ENCODE peak calls at places on chromosomes 16 and 17, in seven cellular contexts. One of them, this sample, is unnamed.

GRCh38 chr17:55969577-55969976 is 183.7 kb upstream of the ANKFN1 start:
- DNase-seq in fibroblast of lung: no peak
- DNase-seq in HFFc6: no peak
- DNase-seq in HT-29: no peak
- DNase-seq in epithelial cell of esophagus: peak; percentile 46
- DNase-seq in AG04449: no peak
- DNase-seq in activated T-helper 1 cell treated with anti-CD3 and anti-CD28 coated beads, Interleukin-2, amount 50 U/mL, for 16 hours: no peak
- DNase-seq in this sample: no peak

GRCh38 chr17:54439816-54440215 is 460.8 kb upstream of the TOM1L1 start:
- DNase-seq in fibroblast of lung: no peak
- DNase-seq in HFFc6: no peak
- DNase-seq in HT-29: no peak
- DNase-seq in epithelial cell of esophagus: no peak
- DNase-seq in AG04449: no peak
- DNase-seq in activated T-helper 1 cell treated with anti-CD3 and anti-CD28 coated beads, Interleukin-2, amount 50 U/mL, for 16 hours: no peak
- DNase-seq in this sample: no peak

GRCh38 chr16:82695806-82696205 is 69.0 kb downstream of the CDH13 start:
- DNase-seq in fibroblast of lung: no peak
- DNase-seq in HFFc6: no peak
- DNase-seq in HT-29: no peak
- DNase-seq in epithelial cell of esophagus: no peak
- DNase-seq in AG04449: no peak
- DNase-seq in activated T-helper 1 cell treated with anti-CD3 and anti-CD28 coated beads, Interleukin-2, amount 50 U/mL, for 16 hours: no peak
- DNase-seq in this sample: no peak

GRCh38 chr16:694187-694862 is 4.1 kb upstream of the WDR24 start:
- DNase-seq in fibroblast of lung: no peak
- DNase-seq in HFFc6: no peak
- DNase-seq in HT-29: no peak
- DNase-seq in epithelial cell of esophagus: no peak
- DNase-seq in AG04449: no peak
- DNase-seq in activated T-helper 1 cell treated with anti-CD3 and anti-CD28 coated beads, Interleukin-2, amount 50 U/mL, for 16 hours: no peak
- DNase-seq in this sample: no peak

GRCh38 chr16:83923581-83924365 is 24.9 kb downstream of the MLYCD start:
- DNase-seq in fibroblast of lung: no peak
- DNase-seq in HFFc6: no peak
- DNase-seq in HT-29: no peak
- DNase-seq in epithelial cell of esophagus: no peak
- DNase-seq in AG04449: no peak
- DNase-seq in activated T-helper 1 cell treated with anti-CD3 and anti-CD28 coated beads, Interleukin-2, amount 50 U/mL, for 16 hours: no peak
- DNase-seq in this sample: no peak

GRCh38 chr17:78748730-78749317 is 33.2 kb downstream of the CYTH1 start:
- DNase-seq in fibroblast of lung: peak; percentile 77
- DNase-seq in HFFc6: no peak
- DNase-seq in HT-29: no peak
- DNase-seq in epithelial cell of esophagus: peak; percentile 87
- DNase-seq in AG04449: no peak
- DNase-seq in activated T-helper 1 cell treated with anti-CD3 and anti-CD28 coated beads, Interleukin-2, amount 50 U/mL, for 16 hours: peak; percentile 64
- DNase-seq in this sample: peak; percentile 64

GRCh38 chr16:143047-143446 is 4.6 kb upstream of the NPRL3 start:
- DNase-seq in fibroblast of lung: no peak
- DNase-seq in HFFc6: no peak
- DNase-seq in HT-29: no peak
- DNase-seq in epithelial cell of esophagus: no peak
- DNase-seq in AG04449: no peak
- DNase-seq in activated T-helper 1 cell treated with anti-CD3 and anti-CD28 coated beads, Interleukin-2, amount 50 U/mL, for 16 hours: no peak
- DNase-seq in this sample: no peak

GRCh38 chr17:65268832-65269231 is 131.7 kb downstream of the RGS9 start:
- DNase-seq in fibroblast of lung: peak; percentile 5
- DNase-seq in HFFc6: peak; percentile 29
- DNase-seq in HT-29: no peak
- DNase-seq in epithelial cell of esophagus: peak; percentile 30
- DNase-seq in AG04449: peak; percentile 46
- DNase-seq in activated T-helper 1 cell treated with anti-CD3 and anti-CD28 coated beads, Interleukin-2, amount 50 U/mL, for 16 hours: no peak
- DNase-seq in this sample: peak; percentile 57

GRCh38 chr16:10536814-10537389 is 43.5 kb downstream of the EMP2 start:
- DNase-seq in fibroblast of lung: no peak
- DNase-seq in HFFc6: no peak
- DNase-seq in HT-29: no peak
- DNase-seq in epithelial cell of esophagus: peak; percentile 35
- DNase-seq in AG04449: no peak
- DNase-seq in activated T-helper 1 cell treated with anti-CD3 and anti-CD28 coated beads, Interleukin-2, amount 50 U/mL, for 16 hours: no peak
- DNase-seq in this sample: no peak

GRCh38 chr16:55621771-55622170 is 34.0 kb upstream of the SLC6A2 start:
- DNase-seq in fibroblast of lung: no peak
- DNase-seq in HFFc6: no peak
- DNase-seq in HT-29: no peak
- DNase-seq in epithelial cell of esophagus: no peak
- DNase-seq in AG04449: no peak
- DNase-seq in activated T-helper 1 cell treated with anti-CD3 and anti-CD28 coated beads, Interleukin-2, amount 50 U/mL, for 16 hours: no peak
- DNase-seq in this sample: no peak

GRCh38 chr17:62679866-62680377 is 52.5 kb downstream of the MRC2 start:
- DNase-seq in fibroblast of lung: no peak
- DNase-seq in HFFc6: no peak
- DNase-seq in HT-29: no peak
- DNase-seq in epithelial cell of esophagus: no peak
- DNase-seq in AG04449: no peak
- DNase-seq in activated T-helper 1 cell treated with anti-CD3 and anti-CD28 coated beads, Interleukin-2, amount 50 U/mL, for 16 hours: no peak
- DNase-seq in this sample: no peak

GRCh38 chr17:36463916-36464764 is 22.3 kb upstream of the ZNHIT3 start:
- DNase-seq in fibroblast of lung: peak; percentile 63
- DNase-seq in HFFc6: peak; percentile 60
- DNase-seq in HT-29: peak; percentile 59
- DNase-seq in epithelial cell of esophagus: peak; percentile 92
- DNase-seq in AG04449: no peak
- DNase-seq in activated T-helper 1 cell treated with anti-CD3 and anti-CD28 coated beads, Interleukin-2, amount 50 U/mL, for 16 hours: no peak
- DNase-seq in this sample: peak; percentile 43

GRCh38 chr16:1993731-1994131 is 4.0 kb downstream of the SYNGR3 start:
- DNase-seq in fibroblast of lung: no peak
- DNase-seq in HFFc6: peak; percentile 6
- DNase-seq in HT-29: peak; percentile 33
- DNase-seq in epithelial cell of esophagus: peak; percentile 92
- DNase-seq in AG04449: no peak
- DNase-seq in activated T-helper 1 cell treated with anti-CD3 and anti-CD28 coated beads, Interleukin-2, amount 50 U/mL, for 16 hours: no peak
- DNase-seq in this sample: no peak

GRCh38 chr16:88773812-88774291 is 11.2 kb downstream of the PIEZO1 start:
- DNase-seq in fibroblast of lung: peak; percentile 98
- DNase-seq in HFFc6: peak; percentile 82
- DNase-seq in HT-29: peak; percentile 72
- DNase-seq in epithelial cell of esophagus: no peak
- DNase-seq in AG04449: no peak
- DNase-seq in activated T-helper 1 cell treated with anti-CD3 and anti-CD28 coated beads, Interleukin-2, amount 50 U/mL, for 16 hours: no peak
- DNase-seq in this sample: peak; percentile 81

GRCh38 chr17:15967706-15968399 is 22.9 kb downstream of the ADORA2B start:
- DNase-seq in fibroblast of lung: no peak
- DNase-seq in HFFc6: no peak
- DNase-seq in HT-29: no peak
- DNase-seq in epithelial cell of esophagus: peak; percentile 56
- DNase-seq in AG04449: no peak
- DNase-seq in activated T-helper 1 cell treated with anti-CD3 and anti-CD28 coated beads, Interleukin-2, amount 50 U/mL, for 16 hours: no peak
- DNase-seq in this sample: no peak

GRCh38 chr17:69757794-69758430 is 317.1 kb upstream of the KCNJ16 start:
- DNase-seq in fibroblast of lung: peak; percentile 97
- DNase-seq in HFFc6: peak; percentile 90
- DNase-seq in HT-29: no peak
- DNase-seq in epithelial cell of esophagus: peak; percentile 92
- DNase-seq in AG04449: peak; percentile 36
- DNase-seq in activated T-helper 1 cell treated with anti-CD3 and anti-CD28 coated beads, Interleukin-2, amount 50 U/mL, for 16 hours: no peak
- DNase-seq in this sample: peak; percentile 97

GRCh38 chr17:30093463-30094147 is 23.0 kb upstream of the NSRP1 start:
- DNase-seq in fibroblast of lung: peak; percentile 61
- DNase-seq in HFFc6: peak; percentile 61
- DNase-seq in HT-29: peak; percentile 86
- DNase-seq in epithelial cell of esophagus: peak; percentile 54
- DNase-seq in AG04449: no peak
- DNase-seq in activated T-helper 1 cell treated with anti-CD3 and anti-CD28 coated beads, Interleukin-2, amount 50 U/mL, for 16 hours: peak; percentile 11
- DNase-seq in this sample: peak; percentile 39

GRCh38 chr17:15348030-15348429 is 6.6 kb upstream of the TEKT3 start:
- DNase-seq in fibroblast of lung: peak; percentile 55
- DNase-seq in HFFc6: peak; percentile 52
- DNase-seq in HT-29: no peak
- DNase-seq in epithelial cell of esophagus: peak; percentile 31
- DNase-seq in AG04449: no peak
- DNase-seq in activated T-helper 1 cell treated with anti-CD3 and anti-CD28 coated beads, Interleukin-2, amount 50 U/mL, for 16 hours: no peak
- DNase-seq in this sample: no peak

GRCh38 chr17:10018461-10018891 is 113.4 kb upstream of the RCVRN start:
- DNase-seq in fibroblast of lung: no peak
- DNase-seq in HFFc6: no peak
- DNase-seq in HT-29: no peak
- DNase-seq in epithelial cell of esophagus: no peak
- DNase-seq in AG04449: no peak
- DNase-seq in activated T-helper 1 cell treated with anti-CD3 and anti-CD28 coated beads, Interleukin-2, amount 50 U/mL, for 16 hours: no peak
- DNase-seq in this sample: no peak

GRCh38 chr17:28811594-28812135 is 30.9 kb downstream of the FAM222B start:
- DNase-seq in fibroblast of lung: peak; percentile 30
- DNase-seq in HFFc6: peak; percentile 9
- DNase-seq in HT-29: peak; percentile 82
- DNase-seq in epithelial cell of esophagus: peak; percentile 57
- DNase-seq in AG04449: no peak
- DNase-seq in activated T-helper 1 cell treated with anti-CD3 and anti-CD28 coated beads, Interleukin-2, amount 50 U/mL, for 16 hours: no peak
- DNase-seq in this sample: no peak

GRCh38 chr17:31907342-31907975 is 6.0 kb upstream of the UTP6 start:
- DNase-seq in fibroblast of lung: peak; percentile 81
- DNase-seq in HFFc6: peak; percentile 32
- DNase-seq in HT-29: no peak
- DNase-seq in epithelial cell of esophagus: peak; percentile 27
- DNase-seq in AG04449: no peak
- DNase-seq in activated T-helper 1 cell treated with anti-CD3 and anti-CD28 coated beads, Interleukin-2, amount 50 U/mL, for 16 hours: no peak
- DNase-seq in this sample: peak; percentile 61

GRCh38 chr16:71230122-71230845 is at the start of gene HYDIN:
- DNase-seq in fibroblast of lung: peak; percentile 37
- DNase-seq in HFFc6: no peak
- DNase-seq in HT-29: peak; percentile 76
- DNase-seq in epithelial cell of esophagus: peak; percentile 76
- DNase-seq in AG04449: no peak
- DNase-seq in activated T-helper 1 cell treated with anti-CD3 and anti-CD28 coated beads, Interleukin-2, amount 50 U/mL, for 16 hours: no peak
- DNase-seq in this sample: peak; percentile 9

GRCh38 chr17:40498281-40499084 is 2.9 kb downstream of the TNS4 start:
- DNase-seq in fibroblast of lung: no peak
- DNase-seq in HFFc6: no peak
- DNase-seq in HT-29: no peak
- DNase-seq in epithelial cell of esophagus: no peak
- DNase-seq in AG04449: no peak
- DNase-seq in activated T-helper 1 cell treated with anti-CD3 and anti-CD28 coated beads, Interleukin-2, amount 50 U/mL, for 16 hours: no peak
- DNase-seq in this sample: no peak

GRCh38 chr16:77404823-77405222 is 30.0 kb downstream of the ADAMTS18 start:
- DNase-seq in fibroblast of lung: no peak
- DNase-seq in HFFc6: no peak
- DNase-seq in HT-29: no peak
- DNase-seq in epithelial cell of esophagus: no peak
- DNase-seq in AG04449: no peak
- DNase-seq in activated T-helper 1 cell treated with anti-CD3 and anti-CD28 coated beads, Interleukin-2, amount 50 U/mL, for 16 hours: no peak
- DNase-seq in this sample: no peak

GRCh38 chr17:12041316-12041715 is 20.6 kb downstream of the MAP2K4 start:
- DNase-seq in fibroblast of lung: peak; percentile 73
- DNase-seq in HFFc6: peak; percentile 76
- DNase-seq in HT-29: no peak
- DNase-seq in epithelial cell of esophagus: peak; percentile 79
- DNase-seq in AG04449: peak; percentile 21
- DNase-seq in activated T-helper 1 cell treated with anti-CD3 and anti-CD28 coated beads, Interleukin-2, amount 50 U/mL, for 16 hours: no peak
- DNase-seq in this sample: peak; percentile 73

GRCh38 chr17:75894049-75894742 is 2.6 kb downstream of the TRIM65 start:
- DNase-seq in fibroblast of lung: no peak
- DNase-seq in HFFc6: no peak
- DNase-seq in HT-29: no peak
- DNase-seq in epithelial cell of esophagus: no peak
- DNase-seq in AG04449: no peak
- DNase-seq in activated T-helper 1 cell treated with anti-CD3 and anti-CD28 coated beads, Interleukin-2, amount 50 U/mL, for 16 hours: no peak
- DNase-seq in this sample: no peak

GRCh38 chr17:81033535-81034167 is 1.3 kb upstream of the BAIAP2 start:
- DNase-seq in fibroblast of lung: no peak
- DNase-seq in HFFc6: no peak
- DNase-seq in HT-29: peak; percentile 31
- DNase-seq in epithelial cell of esophagus: no peak
- DNase-seq in AG04449: no peak
- DNase-seq in activated T-helper 1 cell treated with anti-CD3 and anti-CD28 coated beads, Interleukin-2, amount 50 U/mL, for 16 hours: no peak
- DNase-seq in this sample: no peak

GRCh38 chr16:29029168-29029994 is 44.5 kb downstream of the LAT start:
- DNase-seq in fibroblast of lung: peak; percentile 89
- DNase-seq in HFFc6: peak; percentile 86
- DNase-seq in HT-29: no peak
- DNase-seq in epithelial cell of esophagus: peak; percentile 92
- DNase-seq in AG04449: peak; percentile 77
- DNase-seq in activated T-helper 1 cell treated with anti-CD3 and anti-CD28 coated beads, Interleukin-2, amount 50 U/mL, for 16 hours: peak; percentile 75
- DNase-seq in this sample: peak; percentile 93

GRCh38 chr17:9575381-9576072 is at the start of gene STX8:
- DNase-seq in fibroblast of lung: peak; percentile 88
- DNase-seq in HFFc6: peak; percentile 89
- DNase-seq in HT-29: peak; percentile 69
- DNase-seq in epithelial cell of esophagus: peak; percentile 90
- DNase-seq in AG04449: peak; percentile 37
- DNase-seq in activated T-helper 1 cell treated with anti-CD3 and anti-CD28 coated beads, Interleukin-2, amount 50 U/mL, for 16 hours: peak; percentile 65
- DNase-seq in this sample: peak; percentile 67

This sample was measured in stromal cell of bone marrow.